ENCODE peak calls at places on chromosomes 11 and 22, in six cellular contexts. N is H1, E is mesenchymal stem cell, C is neuronal stem cell, U is H9, P is IMR-90. S is an unnamed sample.

GRCh38 chr11:74684661-74685060 is 46.6 kb downstream of the CHRDL2 start:
- DNase-seq in P (no peak), U (no peak), C (no peak), E (no peak), N (no peak), S (no peak)

GRCh38 chr11:129652828-129653227 is 162.8 kb upstream of the TMEM45B start:
- DNase-seq in P (peak), C (no peak), N (no peak), U (no peak), E (no peak), S (no peak)

GRCh38 chr11:61917357-61918109 is at the start of gene RAB3IL1:
- DNase-seq in C (peak), U (peak), E (peak), P (no peak), N (peak), S (peak)

GRCh38 chr22:32203181-32204105 is 1.4 kb downstream of the RFPL2 start:
- DNase-seq in C (no peak), P (no peak), N (peak), E (no peak), U (no peak), S (no peak)

GRCh38 chr11:45331839-45332485 is 45.8 kb upstream of the SYT13 start:
- DNase-seq in C (no peak), E (no peak), U (no peak), P (no peak), N (no peak), S (no peak)

GRCh38 chr11:27688076-27688475 is 12.2 kb downstream of the BDNF start:
- DNase-seq in P (no peak), U (peak), E (no peak), C (no peak), N (peak), S (peak)

GRCh38 chr11:45163956-45164575 is 17.6 kb downstream of the PRDM11 start:
- DNase-seq in N (no peak), C (no peak), P (peak), E (no peak), U (no peak), S (no peak)

GRCh38 chr11:62133328-62134065 is 9.7 kb downstream of the INCENP start:
- DNase-seq in U (no peak), E (no peak), N (no peak), P (no peak), C (no peak), S (no peak)

GRCh38 chr22:32343929-32344328 is 13.7 kb upstream of the RFPL3 start:
- DNase-seq in C (no peak), N (no peak), P (no peak), E (no peak), U (no peak), S (no peak)

GRCh38 chr22:23218867-23219251 is 38.5 kb downstream of the BCR start:
- DNase-seq in P (peak), U (peak), N (no peak), C (no peak), E (peak), S (peak)

GRCh38 chr11:123525511-123525918 is 95.4 kb downstream of the GRAMD1B start:
- DNase-seq in C (no peak), U (no peak), E (no peak), N (no peak), P (no peak), S (no peak)

GRCh38 chr11:16945671-16946469 is 68.3 kb downstream of the PLEKHA7 start:
- DNase-seq in P (peak), C (peak), N (peak), E (peak), U (peak), S (peak)

DNA sequence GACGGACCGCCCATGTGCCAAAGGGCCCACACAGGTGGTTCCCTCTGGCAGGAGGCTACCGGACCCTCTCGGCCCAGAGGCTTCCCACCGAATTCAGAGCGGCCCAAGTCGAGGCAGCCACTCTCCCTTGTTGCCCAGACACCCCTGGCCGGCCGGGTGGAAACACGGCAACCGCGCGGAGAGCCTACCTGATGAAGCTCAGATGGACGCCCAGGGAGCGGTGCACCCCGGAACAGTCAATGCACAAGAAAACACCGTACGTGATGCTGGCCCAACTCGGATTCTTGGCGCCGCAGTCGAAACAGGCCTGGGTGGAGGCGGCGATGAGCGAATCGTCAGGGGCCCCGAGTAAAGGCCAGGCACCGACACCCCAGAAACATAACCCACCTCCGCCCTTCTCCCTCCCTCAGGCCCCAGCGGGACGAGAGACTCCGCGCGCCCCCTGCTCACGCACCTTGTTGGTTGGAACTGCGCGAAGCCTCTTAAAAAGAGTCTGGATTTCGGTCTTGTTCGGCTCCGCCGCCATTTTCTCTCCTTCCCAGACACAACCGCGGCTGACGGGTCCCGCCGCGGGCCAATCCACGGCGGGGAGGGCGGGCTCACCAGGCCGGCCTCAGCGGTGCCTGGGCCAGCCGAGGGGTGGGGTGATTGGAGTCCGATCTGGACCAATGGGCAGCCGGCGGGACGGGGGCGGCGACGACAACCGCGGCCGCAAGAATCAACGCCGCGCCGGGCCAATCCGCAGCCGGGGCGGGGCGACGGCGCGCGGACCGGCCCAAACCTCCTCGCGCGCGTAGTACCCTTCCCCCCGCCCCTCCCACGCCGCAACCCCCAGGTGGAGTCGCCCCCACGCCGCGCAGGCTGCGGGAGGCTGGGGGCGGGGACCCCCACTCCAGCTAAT is at the start of gene ARFGAP2:
- DNase-seq in N (peak), U (peak), C (peak), E (peak), P (peak), S (peak)
- H2AK5ac ChIP-seq in N (peak), U (no peak), C (peak), E (peak), P (peak), S (peak)

DNA sequence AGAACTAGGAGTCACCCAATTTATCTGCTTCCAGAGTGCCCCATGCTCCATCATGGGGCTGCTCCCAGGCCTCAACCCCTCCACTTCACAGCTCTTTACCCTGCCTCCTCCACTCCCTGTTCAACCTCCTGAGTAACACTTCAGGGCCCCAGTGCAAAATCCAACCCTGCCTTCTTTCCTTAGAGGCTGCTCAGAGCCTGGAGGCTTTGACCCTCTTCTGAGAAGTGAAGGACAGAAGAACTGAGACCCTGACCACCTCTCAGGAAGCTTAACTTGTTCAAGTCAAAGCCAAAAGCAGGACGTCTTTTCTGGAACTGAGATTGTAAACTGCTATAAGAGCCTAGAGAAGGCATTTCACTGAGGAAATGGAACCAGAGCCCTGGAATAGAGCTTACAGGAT is 15.5 kb downstream of the EIF3F start:
- DNase-seq in E (no peak), U (no peak), P (no peak), N (no peak), C (no peak), S (no peak)
- H2BK15ac ChIP-seq in E (no peak), U (no peak), P (no peak), N (no peak), C (no peak), S (no peak)

GRCh38 chr11:69050592-69051380 is 2.1 kb downstream of the TPCN2 start:
- DNase-seq in P (no peak), U (no peak), E (no peak), N (no peak), C (no peak), S (no peak)

GRCh38 chr11:69049490-69049867 is 747 bp downstream of the TPCN2 start:
- DNase-seq in E (no peak), U (no peak), N (no peak), C (no peak), P (no peak), S (no peak)

GRCh38 chr11:69048056-69048717 is 545 bp upstream of the TPCN2 start:
- DNase-seq in E (no peak), P (no peak), C (no peak), U (no peak), N (no peak), S (peak)

GRCh38 chr11:69051381-69052342 is 2.9 kb downstream of the TPCN2 start:
- DNase-seq in N (no peak), C (no peak), E (no peak), P (no peak), U (no peak), S (no peak)

DNA sequence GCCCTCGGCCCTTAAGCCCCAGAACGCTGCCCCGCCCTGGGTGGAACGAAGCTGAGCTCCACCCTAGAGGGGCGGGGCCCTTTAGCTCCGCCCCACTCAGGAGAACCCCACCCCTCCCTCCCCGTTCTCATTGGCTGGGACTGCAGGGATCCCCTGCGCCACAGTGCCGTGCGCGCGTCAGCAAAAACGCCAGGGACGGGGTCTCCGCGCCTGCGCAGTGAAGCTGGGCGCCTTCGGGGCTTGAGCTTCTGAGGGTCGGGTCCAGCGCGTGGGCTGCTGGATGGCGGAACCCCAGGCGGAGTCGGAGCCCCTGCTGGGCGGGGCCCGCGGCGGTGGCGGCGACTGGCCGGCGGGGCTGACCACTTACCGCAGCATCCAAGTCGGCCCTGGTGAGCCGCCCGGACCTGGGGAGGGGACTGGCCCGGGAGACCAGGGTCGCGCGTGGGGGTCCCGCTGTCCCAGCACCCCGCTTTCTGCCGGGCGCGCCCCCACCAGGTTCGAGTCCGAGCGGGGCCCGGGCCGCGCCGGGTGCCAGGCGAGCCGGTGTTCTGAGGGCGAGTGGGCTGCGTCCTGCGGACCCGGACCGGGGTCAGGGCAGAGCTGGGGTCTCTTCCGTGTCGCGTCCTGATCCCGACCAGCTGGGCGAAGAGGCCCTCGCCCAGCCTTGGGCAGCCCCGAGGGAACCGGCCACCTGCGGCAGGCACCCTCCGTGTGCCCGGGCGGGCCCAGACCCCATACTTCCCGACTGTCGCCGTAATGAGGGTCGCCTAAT is at the start of gene TPCN2:
- DNase-seq in U (peak), N (peak), P (peak), E (peak), C (peak), S (peak)
- H4K8ac ChIP-seq in U (no peak), N (peak), P (peak), E (peak), C (peak), S (no peak)

GRCh38 chr11:942853-943252 is 17.2 kb downstream of the AP2A2 start:
- DNase-seq in E (peak), C (no peak), N (no peak), P (peak), U (no peak), S (no peak)

GRCh38 chr11:945986-946385 is 20.3 kb downstream of the AP2A2 start:
- DNase-seq in P (no peak), C (peak), E (peak), N (no peak), U (peak), S (peak)

GRCh38 chr11:940496-941135 is 14.9 kb downstream of the AP2A2 start:
- DNase-seq in U (no peak), P (no peak), N (no peak), E (no peak), C (no peak), S (no peak)

GRCh38 chr11:947744-948143 is 22.1 kb downstream of the AP2A2 start:
- DNase-seq in N (no peak), P (no peak), U (no peak), C (no peak), E (no peak), S (no peak)

GRCh38 chr11:944711-945470 is 19.2 kb downstream of the AP2A2 start:
- DNase-seq in E (no peak), U (peak), N (peak), P (peak), C (peak), S (peak)
- H2AK5ac ChIP-seq in E (no peak), U (no peak), N (peak), P (peak), C (peak), S (no peak)

DNA sequence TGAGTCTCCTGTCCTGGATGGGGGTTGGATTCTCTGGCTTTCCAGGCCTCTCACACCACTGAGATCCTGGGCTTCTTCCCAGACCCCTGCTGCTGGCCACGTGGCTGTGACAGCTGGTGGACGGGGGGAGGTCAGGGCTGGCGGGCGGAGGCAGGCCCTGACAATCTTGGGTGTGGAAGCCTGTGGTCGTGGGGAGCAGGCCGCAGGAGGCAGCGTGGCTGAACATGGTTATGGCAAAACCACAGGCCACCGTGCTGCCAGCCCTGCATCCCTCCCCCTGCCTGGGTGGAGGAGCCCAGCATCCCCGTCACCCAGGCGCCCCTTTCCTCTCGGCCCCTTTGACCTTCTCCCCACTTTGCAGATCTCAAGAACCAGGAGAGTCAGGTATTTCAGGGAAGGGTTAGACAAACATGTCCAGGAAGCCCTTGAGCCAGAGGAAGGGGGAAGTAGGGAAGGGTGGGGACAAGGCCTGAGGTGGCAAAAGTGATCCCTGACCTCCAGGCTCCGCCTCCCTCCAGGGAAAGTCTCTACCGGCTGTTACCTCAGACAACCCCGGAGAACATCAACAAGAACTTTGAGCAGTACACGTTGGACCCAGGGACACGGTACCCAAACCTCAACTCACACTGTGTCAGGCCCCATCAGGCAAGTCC is 111.8 kb downstream of the MICAL2 start:
- DNase-seq in P (no peak), U (no peak), C (no peak), N (no peak), E (no peak), S (peak)
- H2BK15ac ChIP-seq in P (peak), U (no peak), C (no peak), N (no peak), E (no peak), S (no peak)

GRCh38 chr11:6926208-6927029 is at the start of gene ZNF215:
- DNase-seq in E (peak), U (peak), P (peak), N (peak), C (peak), S (peak)
- H4K8ac ChIP-seq in E (peak), U (peak), P (peak), N (peak), C (no peak), S (no peak)

GRCh38 chr11:1843796-1844195 is 5.0 kb downstream of the TNNI2 start:
- DNase-seq in P (no peak), E (no peak), C (no peak), U (no peak), N (no peak), S (no peak)
- H2AK5ac ChIP-seq in P (no peak), E (no peak), C (peak), U (no peak), N (no peak), S (no peak)

DNA sequence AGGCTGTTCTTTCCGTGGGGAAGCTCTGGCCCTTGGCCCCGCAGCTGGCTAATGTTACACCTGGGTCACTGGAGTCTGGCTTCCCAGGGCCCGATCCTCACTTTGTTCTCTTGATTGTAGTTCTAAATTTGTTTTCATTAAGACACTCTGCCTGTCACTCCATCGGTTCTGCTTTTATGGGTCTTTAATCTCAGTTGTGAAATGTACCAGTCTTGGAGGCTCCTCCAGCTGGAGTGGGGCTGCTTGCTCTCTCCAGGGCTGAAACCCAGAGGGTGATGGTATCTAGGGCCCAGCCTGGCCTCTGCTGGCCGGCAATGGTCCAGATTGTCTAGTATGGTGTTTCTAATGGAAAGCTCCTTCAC is 352.9 kb downstream of the TENM4 start:
- DNase-seq in P (no peak), U (no peak), N (no peak), C (no peak), E (peak), S (no peak)
- H2BK15ac ChIP-seq in P (peak), U (no peak), N (no peak), C (no peak), E (peak), S (no peak)

GRCh38 chr11:47171057-47171838 is 5.4 kb downstream of the ARFGAP2 start:
- DNase-seq in P (no peak), E (no peak), U (no peak), C (no peak), N (no peak), S (no peak)
- H4K8ac ChIP-seq in P (no peak), E (no peak), U (no peak), C (no peak), N (no peak), S (no peak)

GRCh38 chr11:107477820-107478219 is 20.2 kb upstream of the CWF19L2 start:
- DNase-seq in N (no peak), P (no peak), U (no peak), E (no peak), C (no peak), S (no peak)

GRCh38 chr11:107467754-107468153 is 10.1 kb upstream of the CWF19L2 start:
- DNase-seq in N (no peak), P (no peak), U (no peak), C (no peak), E (no peak), S (no peak)

GRCh38 chr11:107468596-107468995 is 11.0 kb upstream of the CWF19L2 start:
- DNase-seq in P (peak), N (no peak), U (no peak), C (no peak), E (peak), S (no peak)

GRCh38 chr11:107473797-107474196 is 16.2 kb upstream of the CWF19L2 start:
- DNase-seq in C (no peak), E (no peak), N (no peak), U (no peak), P (peak), S (no peak)

GRCh38 chr11:107472966-107473365 is 15.3 kb upstream of the CWF19L2 start:
- DNase-seq in U (no peak), E (no peak), C (no peak), N (no peak), P (no peak), S (no peak)
- H2AK5ac ChIP-seq in U (no peak), E (no peak), C (no peak), N (no peak), P (no peak), S (no peak)

S was measured in mesendoderm.